ENCODE peak calls at places on chromosomes 16 and 17, in ten cellular contexts. Q is ovary; I is MM.1S; O is upper lobe of right lung; G is NT2/D1; K is cardiac muscle cell; E is CD4-positive, alpha-beta memory T cell; X is heart left ventricle; C is GM12878; Y is psoas muscle. H is an unnamed sample. For H3K4me1 and H3K36me3, the result is how much of the 10 kb centered on the place peaks cover.

GRCh38 chr16:86572041-86572521 is 5.5 kb downstream of the FOXC2 start:
- DNase-seq in Q (no peak), I (no peak), O (no peak), G (no peak), K (no peak), E (no peak), X (no peak), C (no peak), Y (no peak), H (no peak)

GRCh38 chr16:87420401-87421368 is 28.5 kb downstream of the MAP1LC3B start:
- DNase-seq in Q (no peak), I (no peak), O (no peak), G (no peak), K (no peak), E (no peak), X (no peak), C (no peak), Y (no peak), H (no peak)

GRCh38 chr16:68069511-68070248 is 15.5 kb upstream of the NFATC3 start:
- DNase-seq in Q (no peak), I (no peak), O (peak), G (no peak), K (no peak), E (peak), X (no peak), C (no peak), Y (peak), H (peak)

GRCh38 chr17:55496094-55496881 is 15.0 kb downstream of the SMIM36 start:
- DNase-seq in Q (no peak), I (no peak), O (no peak), G (no peak), K (peak), E (no peak), X (no peak), C (no peak), Y (no peak), H (no peak)

GRCh38 chr16:87174061-87174460 is 143.1 kb downstream of the C16orf95 start:
- DNase-seq in Q (no peak), I (no peak), O (no peak), G (no peak), K (no peak), E (no peak), X (no peak), C (no peak), Y (no peak), H (no peak)

GRCh38 chr16:2196162-2196980 is at the start of gene CASKIN1:
- DNase-seq in Q (no peak), I (no peak), O (no peak), G (no peak), K (peak), E (no peak), X (no peak), C (no peak), Y (no peak), H (no peak)

GRCh38 chr16:81774348-81774747 is 4.7 kb upstream of the PLCG2 start:
- DNase-seq in Q (no peak), I (no peak), O (no peak), G (no peak), K (no peak), E (no peak), X (no peak), C (no peak), Y (peak), H (no peak)

GRCh38 chr17:75679706-75680201 is 12.6 kb downstream of the SAP30BP start:
- DNase-seq in Q (no peak), I (no peak), O (no peak), G (no peak), K (peak), E (no peak), X (no peak), C (no peak), Y (no peak), H (no peak)

GRCh38 chr17:57468932-57469775 is 212.8 kb downstream of the MSI2 start:
- DNase-seq in Q (no peak), I (no peak), O (no peak), G (no peak), K (no peak), E (no peak), X (no peak), C (peak), Y (no peak), H (no peak)

GRCh38 chr17:48335168-48335567 is 94.8 kb downstream of the SKAP1 start:
- DNase-seq in Q (no peak), I (no peak), O (no peak), G (no peak), K (no peak), E (no peak), X (no peak), C (no peak), Y (no peak), H (no peak)

GRCh38 chr17:47275245-47275984 is 21.8 kb downstream of the ITGB3 start:
- DNase-seq in Q (peak), I (no peak), O (no peak), G (no peak), K (peak), E (no peak), X (peak), C (no peak), Y (peak), H (no peak)

GRCh38 chr16:66275795-66276428 is 90.6 kb upstream of the CDH5 start:
- DNase-seq in Q (no peak), I (peak), O (no peak), G (peak), K (peak), E (no peak), X (no peak), C (no peak), Y (no peak), H (no peak)

GRCh38 chr16:57623251-57624043 is 5.0 kb upstream of the ADGRG1 start:
- DNase-seq in Q (peak), I (peak), O (peak), G (no peak), K (peak), E (no peak), X (peak), C (no peak), Y (peak), H (no peak)

GRCh38 chr17:14813649-14814048 is 451.5 kb downstream of the PMP22 start:
- DNase-seq in Q (no peak), I (no peak), O (peak), G (peak), K (peak), E (no peak), X (peak), C (no peak), Y (peak), H (no peak)

GRCh38 chr17:57551321-57552079 is 193.6 kb downstream of the CCDC182 start:
- DNase-seq in Q (no peak), I (peak), O (no peak), G (no peak), K (no peak), E (no peak), X (no peak), C (peak), Y (no peak), H (no peak)

GRCh38 chr17:11997147-11997971 is at the start of gene ZNF18:
- DNase-seq in Q (peak), I (peak), O (peak), G (peak), K (peak), E (peak), X (peak), C (peak), Y (peak), H (peak)

DNA sequence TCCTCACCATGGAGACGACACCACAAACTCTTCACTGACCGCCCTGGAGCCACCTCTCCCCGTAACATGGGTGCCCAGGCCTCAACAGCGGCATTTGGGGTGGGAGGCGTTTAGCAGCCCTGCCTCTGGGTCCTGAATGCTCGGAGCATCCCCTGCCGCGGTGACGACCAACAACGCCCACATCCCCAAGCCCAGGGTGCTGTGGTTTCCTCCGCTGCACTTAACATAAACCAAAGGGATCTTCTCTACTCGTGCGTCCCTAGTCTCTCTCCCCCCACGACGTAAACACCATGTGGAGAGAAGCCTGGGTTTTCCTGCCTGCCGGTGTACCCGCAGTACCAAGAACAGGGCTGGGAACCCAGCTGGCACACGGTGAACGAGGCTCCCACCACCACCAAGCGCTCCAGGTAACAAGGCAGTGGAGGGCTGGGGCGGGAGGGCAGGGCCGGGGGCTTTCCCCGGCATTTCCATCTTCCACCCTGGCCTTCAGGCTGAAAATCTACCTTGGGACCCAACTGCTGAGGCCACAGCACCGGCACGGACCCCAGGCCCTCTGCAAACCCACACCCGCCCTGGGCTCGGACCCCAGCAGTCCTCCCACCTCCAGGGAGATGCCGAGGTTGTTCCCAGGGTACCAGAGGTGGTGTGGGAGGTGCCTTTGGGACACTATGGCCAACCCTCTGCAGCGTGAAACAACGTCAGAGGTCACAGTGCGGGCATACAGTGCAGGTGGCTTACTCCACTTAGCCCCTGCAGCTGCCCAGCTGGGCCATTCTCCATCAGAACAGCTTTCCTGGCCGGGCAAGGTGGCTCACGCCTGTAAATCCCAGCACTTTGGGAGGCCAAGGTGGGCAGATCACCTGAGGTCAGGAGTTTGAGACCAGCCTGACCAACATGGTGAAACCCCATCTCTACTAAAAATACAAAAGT is 54.3 kb downstream of the TIMM22 start:
- DNase-seq in Q (no peak), I (no peak), O (no peak), G (no peak), K (no peak), E (no peak), X (peak), C (no peak), Y (peak), H (no peak)
- H3K4me1 ChIP-seq in Q (under half), I (under half), O (under half), G (under half), K (under half), E (under half), X (under half), C (under half), Y (under half), H (under half)

GRCh38 chr16:30655815-30656347 is 2.4 kb upstream of the FBRS start:
- DNase-seq in Q (peak), I (no peak), O (no peak), G (no peak), K (no peak), E (no peak), X (no peak), C (no peak), Y (no peak), H (no peak)

GRCh38 chr16:30654856-30655255 is 3.4 kb upstream of the FBRS start:
- DNase-seq in Q (peak), I (no peak), O (no peak), G (no peak), K (no peak), E (no peak), X (no peak), C (no peak), Y (no peak), H (no peak)

GRCh38 chr16:30657866-30658730 is at the start of gene FBRS:
- DNase-seq in Q (peak), I (peak), O (peak), G (peak), K (peak), E (peak), X (peak), C (peak), Y (peak), H (peak)

GRCh38 chr16:30656974-30657865 is 1.0 kb upstream of the FBRS start:
- DNase-seq in Q (peak), I (peak), O (no peak), G (no peak), K (no peak), E (no peak), X (no peak), C (no peak), Y (no peak), H (no peak)

DNA sequence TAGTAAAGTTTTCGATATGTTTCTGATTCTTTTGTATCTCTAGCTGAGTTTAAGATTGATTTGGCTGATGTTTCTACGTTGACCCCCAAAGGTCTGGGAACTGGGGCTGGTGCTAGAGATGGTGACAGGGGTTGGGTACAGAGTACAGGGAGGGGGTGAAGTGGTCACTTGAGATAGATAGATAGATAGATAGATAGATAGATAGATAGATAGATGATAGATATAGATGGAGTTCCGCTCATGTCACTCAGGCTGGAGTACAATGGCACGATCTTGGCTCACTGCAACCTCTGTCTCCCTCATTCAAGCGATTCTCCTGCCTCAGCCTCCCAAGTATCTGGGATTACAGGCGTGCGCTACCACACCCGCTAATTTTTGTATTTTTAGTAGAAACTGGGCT is 1.8 kb upstream of the FBRS start:
- DNase-seq in Q (no peak), I (no peak), O (no peak), G (no peak), K (no peak), E (no peak), X (no peak), C (no peak), Y (no peak), H (no peak)
- H3K36me3 ChIP-seq in Q (under half), I (under half), O (half or more), G (half or more), K (under half), E (under half), X (under half), C (under half), Y (under half), H (under half)

GRCh38 chr17:65537343-65537844 is 24.1 kb downstream of the AXIN2 start:
- DNase-seq in Q (no peak), I (no peak), O (no peak), G (no peak), K (no peak), E (no peak), X (no peak), C (no peak), Y (no peak), H (no peak)
- H3K4me3 ChIP-seq in Q (no peak), I (no peak), O (no peak), G (no peak), K (no peak), E (no peak), X (no peak), C (no peak), Y (no peak), H (no peak)

GRCh38 chr17:4558311-4558972 is 1.9 kb downstream of the GGT6 start:
- DNase-seq in Q (no peak), I (no peak), O (peak), G (no peak), K (no peak), E (no peak), X (no peak), C (no peak), Y (peak), H (no peak)
- H3K4me1 ChIP-seq in Q (under half), I (under half), O (under half), G (under half), K (under half), E (under half), X (under half), C (under half), Y (under half), H (under half)

DNA sequence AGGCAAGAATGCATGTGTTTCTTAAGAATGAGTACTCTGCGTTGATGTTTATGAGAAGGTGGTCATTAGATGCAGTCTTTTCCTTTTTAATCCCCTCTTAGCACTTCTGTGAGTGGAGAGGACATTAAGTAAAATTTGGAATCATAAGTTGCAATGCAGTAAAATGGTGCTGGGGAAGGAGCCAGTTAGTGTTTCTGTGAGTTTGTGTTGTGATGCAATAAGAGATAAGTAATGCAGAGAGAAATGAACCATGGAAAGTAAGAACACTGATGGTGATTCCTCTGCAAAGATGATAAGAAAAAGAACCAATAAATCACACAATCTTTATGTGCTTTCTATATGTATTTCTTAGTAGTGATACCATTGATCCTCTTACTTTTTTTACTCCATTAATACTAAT is 20.0 kb downstream of the ABHD15 start:
- DNase-seq in Q (no peak), I (no peak), O (no peak), G (no peak), K (peak), E (no peak), X (no peak), C (no peak), Y (no peak), H (no peak)
- H3K36me3 ChIP-seq in Q (under half), I (under half), O (under half), G (under half), K (under half), E (under half), X (under half), C (under half), Y (under half), H (under half)

GRCh38 chr17:50033316-50033715 is 22.6 kb upstream of the ITGA3 start:
- DNase-seq in Q (no peak), I (no peak), O (no peak), G (no peak), K (peak), E (no peak), X (no peak), C (no peak), Y (no peak), H (no peak)
- H3K4me3 ChIP-seq in Q (no peak), I (no peak), O (no peak), G (no peak), K (no peak), E (no peak), X (no peak), C (no peak), Y (no peak), H (no peak)

DNA sequence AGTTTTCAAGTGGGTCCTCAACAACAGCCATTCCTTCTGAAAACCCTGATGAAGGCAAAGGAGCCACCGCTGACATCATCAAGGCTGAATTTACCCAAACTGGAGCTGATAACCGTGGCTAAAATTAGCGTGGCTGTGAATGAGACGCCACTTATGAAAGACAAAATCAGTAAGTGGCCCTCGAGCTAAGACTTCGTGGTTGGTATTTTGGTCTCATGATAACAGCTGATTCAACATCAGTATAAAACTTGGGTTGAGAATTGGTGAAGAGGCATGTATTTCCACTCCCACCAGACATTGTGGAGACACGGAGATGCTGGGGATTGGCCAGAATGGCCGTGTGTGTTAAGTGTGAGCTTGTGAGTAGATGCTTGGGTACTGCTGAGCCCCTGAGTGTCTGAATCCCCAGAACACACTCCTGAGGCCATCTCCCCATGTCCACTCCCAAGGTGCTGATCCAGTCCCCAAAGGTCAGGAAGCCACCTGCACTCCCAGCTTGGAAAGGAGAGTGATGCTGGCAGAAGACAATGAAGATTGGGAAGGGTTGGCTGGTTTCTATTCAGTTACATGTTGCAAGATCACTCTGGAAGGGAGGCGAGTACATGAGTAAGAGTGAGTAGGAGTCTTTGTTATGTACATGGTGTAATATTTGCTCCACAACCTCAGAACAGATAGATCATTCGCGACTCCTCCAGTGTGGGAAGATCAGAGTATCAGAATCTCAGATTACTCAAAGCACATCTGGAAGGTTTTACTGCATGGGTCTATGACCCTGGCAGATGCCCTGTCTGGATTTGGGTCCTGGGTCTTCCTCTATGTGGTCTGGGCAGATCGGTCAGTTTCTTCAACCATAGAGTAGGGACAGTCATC is 207.7 kb downstream of the HS3ST3A1 start:
- DNase-seq in Q (no peak), I (no peak), O (no peak), G (no peak), K (peak), E (no peak), X (no peak), C (no peak), Y (no peak), H (no peak)
- H3K4me1 ChIP-seq in Q (under half), I (under half), O (under half), G (under half), K (under half), E (under half), X (under half), C (under half), Y (under half), H (under half)

GRCh38 chr16:3729161-3730112 is 12.1 kb upstream of the TRAP1 start:
- DNase-seq in Q (no peak), I (no peak), O (peak), G (no peak), K (no peak), E (no peak), X (no peak), C (no peak), Y (no peak), H (no peak)

GRCh38 chr16:3727806-3728381 is 10.6 kb upstream of the TRAP1 start:
- DNase-seq in Q (no peak), I (no peak), O (no peak), G (no peak), K (no peak), E (no peak), X (no peak), C (no peak), Y (no peak), H (no peak)

GRCh38 chr16:3730161-3731125 is 13.1 kb upstream of the TRAP1 start:
- DNase-seq in Q (no peak), I (no peak), O (peak), G (no peak), K (no peak), E (no peak), X (peak), C (no peak), Y (no peak), H (no peak)

GRCh38 chr16:3726021-3726687 is 8.8 kb upstream of the TRAP1 start:
- DNase-seq in Q (no peak), I (no peak), O (peak), G (no peak), K (no peak), E (no peak), X (no peak), C (no peak), Y (no peak), H (no peak)

GRCh38 chr16:3728424-3729160 is 11.3 kb upstream of the TRAP1 start:
- DNase-seq in Q (no peak), I (no peak), O (no peak), G (no peak), K (no peak), E (no peak), X (no peak), C (no peak), Y (no peak), H (no peak)
- H3K36me3 ChIP-seq in Q (under half), I (under half), O (half or more), G (half or more), K (under half), E (under half), X (under half), C (under half), Y (under half), H (half or more)